ENCODE peak calls at places on chromosomes 7 and 10, in four cellular contexts. E is CD4-positive, alpha-beta T cell; G is activated naive CD8-positive, alpha-beta T cell treated with anti-CD3 and anti-CD28 coated beads, Interleukin-2, amount 50 U/mL, for 24 hours; O is iris pigment epithelial cell. P is an unnamed sample.
A peak's percentile ranks its signal among the peaks of the same experiment; 100 is the strongest.

GRCh38 chr7:92177362-92177761 is 1.6 kb downstream of the LRRD1 start:
- DNase-seq in E (no peak), G (no peak), O (peak; percentile 83), P (no peak)

GRCh38 chr7:32001948-32002347 is 68.3 kb downstream of the PDE1C start:
- DNase-seq in E (no peak), G (no peak), O (no peak), P (no peak)

GRCh38 chr10:44786451-44786850 is 124.7 kb upstream of the TMEM72 start:
- DNase-seq in E (no peak), G (no peak), O (peak; percentile 91), P (no peak)

GRCh38 chr7:26686448-26686981 is 177.9 kb downstream of the SKAP2 start:
- DNase-seq in E (no peak), G (no peak), O (peak; percentile 40), P (peak; percentile 71)

GRCh38 chr7:112484671-112485097 is 3.9 kb downstream of the LSMEM1 start:
- DNase-seq in E (no peak), G (no peak), O (peak; percentile 93), P (peak; percentile 81)

GRCh38 chr10:1022413-1022812 is 3.2 kb downstream of the IDI2 start:
- DNase-seq in E (no peak), G (no peak), O (no peak), P (no peak)

GRCh38 chr10:103499881-103500280 is 6.4 kb downstream of the NEURL1 start:
- DNase-seq in E (no peak), G (no peak), O (peak; percentile 25), P (no peak)

GRCh38 chr10:110834622-110835219 is 37.0 kb upstream of the PDCD4 start:
- DNase-seq in E (no peak), G (no peak), O (peak; percentile 43), P (no peak)

GRCh38 chr7:83362786-83363185 is 200.1 kb upstream of the PCLO start:
- DNase-seq in E (no peak), G (no peak), O (peak; percentile 28), P (no peak)

GRCh38 chr7:118079369-118079768 is 104.6 kb upstream of the LSM8 start:
- DNase-seq in E (no peak), G (no peak), O (peak; percentile 20), P (no peak)